ENCODE peak calls at places on chromosomes 1 and 21, in seven cellular contexts. F is NCI-H146; K is HT1080; P is SW480; A is heart right ventricle; M is body of pancreas; G is activated CD4-positive, alpha-beta T cell treated with anti-CD3 and anti-CD28 coated beads for 36 hours. I is an unnamed sample.

GRCh38 chr1:108858541-108858940 is 1.6 kb upstream of the AKNAD1 start:
- DNase-seq in M (no peak), A (no peak), F (no peak), K (no peak), G (no peak), P (no peak), I (no peak)

GRCh38 chr1:112508242-112509004 is at the start of gene WNT2B:
- DNase-seq in K (no peak), A (no peak), M (no peak), F (peak), G (peak), P (peak), I (peak)

GRCh38 chr1:195462646-195463045 is 1145.6 kb downstream of the KCNT2 start:
- DNase-seq in A (no peak), G (no peak), P (no peak), K (no peak), F (no peak), M (no peak), I (no peak)

GRCh38 chr1:60171793-60172192 is 98.2 kb upstream of the C1orf87 start:
- DNase-seq in P (no peak), F (no peak), G (no peak), K (peak), M (no peak), A (no peak), I (no peak)

GRCh38 chr21:25885880-25886279 is 151.1 kb downstream of the GABPA start:
- DNase-seq in A (no peak), P (peak), K (peak), M (no peak), F (no peak), G (no peak), I (no peak)

GRCh38 chr1:65260851-65261473 is 48.4 kb upstream of the DNAJC6 start:
- DNase-seq in M (no peak), P (peak), G (peak), K (peak), F (no peak), A (no peak), I (no peak)

GRCh38 chr1:241871031-241871430 is 23.0 kb downstream of the EXO1 start:
- DNase-seq in K (no peak), A (no peak), P (no peak), M (no peak), G (no peak), F (no peak), I (no peak)

GRCh38 chr1:148264374-148265276 is 112.5 kb upstream of the NBPF11 start:
- DNase-seq in P (no peak), G (peak), K (peak), F (no peak), M (no peak), A (no peak), I (no peak)

GRCh38 chr1:3551290-3551678 is 60.0 kb downstream of the MEGF6 start:
- DNase-seq in G (no peak), P (no peak), K (no peak), F (no peak), M (no peak), A (no peak), I (no peak)

GRCh38 chr1:239987103-239987745 is 104.5 kb upstream of the FMN2 start:
- DNase-seq in K (no peak), M (peak), P (peak), A (no peak), G (peak), F (peak), I (no peak)

GRCh38 chr1:100461222-100461621 is 76.7 kb upstream of the GPR88 start:
- DNase-seq in F (peak), M (peak), G (no peak), A (peak), P (no peak), K (no peak), I (no peak)

GRCh38 chr21:35827004-35827403 is 233.3 kb downstream of the SETD4 start:
- DNase-seq in K (no peak), G (no peak), A (no peak), P (peak), F (no peak), M (no peak), I (no peak)

GRCh38 chr1:119982006-119982405 is 85.7 kb upstream of the ADAM30 start:
- DNase-seq in P (no peak), F (no peak), A (no peak), M (no peak), G (no peak), K (peak), I (no peak)

GRCh38 chr1:109912873-109913272 is 2.2 kb downstream of the CSF1 start:
- DNase-seq in A (no peak), K (no peak), P (no peak), F (no peak), G (no peak), M (no peak), I (no peak)

I was measured in GM06990.